ENCODE peak calls at places on chromosomes 13 and 19, in seven cellular contexts. B is brain microvascular endothelial cell, C is breast epithelium, H is tibial artery, M is sigmoid colon, O is body of pancreas, K is heart left ventricle. L is an unnamed sample. For H3K27me3, the result is how much of the 10 kb centered on the place peaks cover.

GRCh38 chr19:14502334-14503092 is 6.6 kb upstream of the GIPC1 start:
- DNase-seq in B (no peak), C (no peak), H (no peak), M (no peak), O (peak), K (no peak), L (no peak)

GRCh38 chr13:102643656-102644055 is 46.9 kb downstream of the TPP2 start:
- DNase-seq in B (peak), C (no peak), H (no peak), M (no peak), O (no peak), K (no peak), L (no peak)

GRCh38 chr13:77143325-77143907 is 116.5 kb upstream of the FBXL3 start:
- DNase-seq in B (peak), C (no peak), H (no peak), M (no peak), O (no peak), K (no peak), L (no peak)

GRCh38 chr13:19890030-19890429 is 26.6 kb upstream of the ZMYM5 start:
- DNase-seq in B (no peak), C (no peak), H (no peak), M (no peak), O (no peak), K (no peak), L (no peak)

GRCh38 chr13:67230774-67231480 is 791 bp upstream of the PCDH9 start:
- DNase-seq in B (peak), C (peak), H (peak), M (peak), O (peak), K (peak), L (peak)

GRCh38 chr19:2661615-2662014 is 40.9 kb downstream of the GNG7 start:
- DNase-seq in B (no peak), C (no peak), H (no peak), M (no peak), O (no peak), K (no peak), L (no peak)

GRCh38 chr13:85698236-85698635 is 101.0 kb downstream of the SLITRK6 start:
- DNase-seq in B (no peak), C (no peak), H (no peak), M (no peak), O (no peak), K (no peak), L (no peak)

GRCh38 chr19:4867534-4868285 is at the start of gene PLIN3:
- DNase-seq in B (peak), C (peak), H (peak), M (peak), O (peak), K (peak), L (peak)

GRCh38 chr19:19105365-19106060 is 32.8 kb downstream of the TMEM161A start:
- DNase-seq in B (peak), C (no peak), H (no peak), M (peak), O (peak), K (peak), L (no peak)

GRCh38 chr13:96082640-96083039 is 7.3 kb upstream of the HS6ST3 start:
- DNase-seq in B (no peak), C (no peak), H (no peak), M (no peak), O (no peak), K (no peak), L (no peak)

GRCh38 chr19:17155251-17155650 is 59.9 kb upstream of the USE1 start:
- DNase-seq in B (no peak), C (no peak), H (no peak), M (no peak), O (no peak), K (no peak), L (no peak)

GRCh38 chr13:20616059-20616797 is 49.3 kb downstream of the IFT88 start:
- DNase-seq in B (peak), C (no peak), H (no peak), M (no peak), O (no peak), K (no peak), L (no peak)

GRCh38 chr13:49220856-49221614 is 897 bp downstream of the MLNR start:
- DNase-seq in B (no peak), C (no peak), H (no peak), M (no peak), O (no peak), K (no peak), L (no peak)
- H3K27me3 ChIP-seq in B (half or more), C (under half), H (under half), M (under half), O (under half), K (under half), L (half or more)

DNA sequence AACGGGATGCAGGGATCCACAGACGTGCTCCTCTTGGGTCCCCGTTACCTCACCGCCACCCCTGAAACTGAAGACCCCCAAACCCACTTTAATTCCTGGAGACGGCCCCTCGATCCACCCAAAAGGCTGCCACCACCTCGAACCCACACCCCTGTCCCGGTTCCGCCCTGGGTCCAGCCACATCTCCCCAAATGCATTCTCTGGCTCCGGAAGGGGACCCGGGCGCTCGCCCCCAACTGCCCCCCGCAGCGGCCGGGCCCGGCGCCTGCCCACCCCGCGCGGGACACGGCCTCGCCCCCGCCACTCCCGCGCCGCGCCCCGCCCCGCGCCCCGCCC is 217 bp upstream of the FSTL3 start:
- DNase-seq in B (no peak), C (no peak), H (no peak), M (no peak), O (no peak), K (no peak), L (no peak)
- H3K4me3 ChIP-seq in B (peak), C (peak), H (peak), M (peak), O (no peak), K (peak), L (no peak)

DNA sequence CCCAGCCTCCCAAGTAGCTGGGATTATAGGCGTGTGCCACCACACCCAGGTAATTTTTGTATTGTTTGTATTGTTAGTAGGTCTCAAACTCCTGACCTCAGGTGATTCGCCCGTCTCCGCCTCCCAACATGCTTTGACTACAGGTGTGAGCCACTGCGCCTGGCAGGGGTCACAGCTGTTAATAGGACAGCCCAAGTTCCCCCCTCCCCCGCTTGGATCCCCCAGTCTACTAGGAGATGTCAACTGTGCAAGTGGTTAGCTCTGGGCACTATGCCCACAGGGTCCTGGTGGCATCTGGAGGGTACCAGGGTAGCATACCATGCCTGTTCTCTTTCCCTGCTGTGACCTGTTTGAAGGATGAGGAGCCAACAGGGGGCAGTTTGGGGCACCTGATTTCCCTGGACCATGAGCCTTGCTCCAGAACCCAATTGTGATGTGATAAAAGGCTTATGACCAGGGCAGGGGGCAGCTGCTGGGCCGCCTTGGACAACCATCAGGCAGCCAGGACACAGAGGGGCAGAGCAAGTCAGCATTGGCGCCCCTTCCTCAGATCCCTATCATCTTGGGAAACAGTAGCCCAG is at the start of gene TSPAN16:
- DNase-seq in B (no peak), C (no peak), H (peak), M (no peak), O (no peak), K (no peak), L (no peak)
- TF ChIP-seq CTCF in B (peak), C (no peak), H (no peak), M (no peak), O (no peak), K (no peak), L (no peak)

GRCh38 chr19:55433292-55433691 is 9.8 kb downstream of the SHISA7 start:
- DNase-seq in B (no peak), C (no peak), H (no peak), M (no peak), O (no peak), K (no peak), L (no peak)
- H3K27me3 ChIP-seq in B (under half), C (under half), H (under half), M (half or more), O (under half), K (under half), L (under half)

GRCh38 chr19:49423278-49423984 is at the start of gene PTH2:
- DNase-seq in B (no peak), C (no peak), H (no peak), M (no peak), O (no peak), K (no peak), L (no peak)
- H3K4me3 ChIP-seq in B (no peak), C (no peak), H (peak), M (peak), O (no peak), K (peak), L (no peak)

DNA sequence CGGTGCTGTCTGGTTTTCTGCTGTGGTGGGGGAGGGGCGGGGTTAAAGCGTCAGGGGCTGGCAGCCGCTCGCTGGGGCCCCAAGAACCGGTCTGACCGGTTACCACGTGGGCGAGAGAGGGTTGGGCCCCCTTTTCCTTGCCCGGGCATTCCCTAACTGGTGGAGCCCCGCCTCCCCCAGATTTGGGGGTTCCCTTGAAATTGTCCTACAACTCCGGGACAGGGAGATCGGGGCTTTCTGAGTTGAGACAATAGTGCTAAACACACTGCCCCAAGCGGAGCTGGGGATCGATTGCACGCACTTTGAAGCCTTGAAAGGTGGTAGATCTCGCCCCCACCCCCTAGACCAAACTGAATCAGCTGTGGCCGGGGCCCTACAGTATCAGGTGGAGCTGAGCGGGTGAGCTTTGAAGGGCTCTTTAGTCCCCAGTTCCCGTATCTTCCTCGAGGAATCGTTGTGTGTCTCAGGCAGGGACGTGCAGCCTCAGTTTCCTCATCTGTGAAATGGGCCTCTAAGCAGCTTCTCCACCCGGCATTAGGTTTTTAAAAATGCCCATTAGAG is 4.8 kb downstream of the IER2 start:
- DNase-seq in B (peak), C (peak), H (peak), M (peak), O (peak), K (no peak), L (peak)
- TF ChIP-seq CTCF in B (peak), C (no peak), H (no peak), M (no peak), O (no peak), K (no peak), L (no peak)

GRCh38 chr19:35528218-35529038 is at the start of gene SBSN:
- DNase-seq in B (peak), C (no peak), H (no peak), M (no peak), O (no peak), K (no peak), L (no peak)
- H3K27me3 ChIP-seq in B (under half), C (under half), H (under half), M (under half), O (under half), K (under half), L (half or more)

GRCh38 chr13:98370806-98371553 is 193.9 kb upstream of the RNF113B start:
- DNase-seq in B (peak), C (no peak), H (peak), M (peak), O (peak), K (peak), L (no peak)
- H3K4me3 ChIP-seq in B (no peak), C (no peak), H (no peak), M (no peak), O (no peak), K (no peak), L (no peak)

DNA sequence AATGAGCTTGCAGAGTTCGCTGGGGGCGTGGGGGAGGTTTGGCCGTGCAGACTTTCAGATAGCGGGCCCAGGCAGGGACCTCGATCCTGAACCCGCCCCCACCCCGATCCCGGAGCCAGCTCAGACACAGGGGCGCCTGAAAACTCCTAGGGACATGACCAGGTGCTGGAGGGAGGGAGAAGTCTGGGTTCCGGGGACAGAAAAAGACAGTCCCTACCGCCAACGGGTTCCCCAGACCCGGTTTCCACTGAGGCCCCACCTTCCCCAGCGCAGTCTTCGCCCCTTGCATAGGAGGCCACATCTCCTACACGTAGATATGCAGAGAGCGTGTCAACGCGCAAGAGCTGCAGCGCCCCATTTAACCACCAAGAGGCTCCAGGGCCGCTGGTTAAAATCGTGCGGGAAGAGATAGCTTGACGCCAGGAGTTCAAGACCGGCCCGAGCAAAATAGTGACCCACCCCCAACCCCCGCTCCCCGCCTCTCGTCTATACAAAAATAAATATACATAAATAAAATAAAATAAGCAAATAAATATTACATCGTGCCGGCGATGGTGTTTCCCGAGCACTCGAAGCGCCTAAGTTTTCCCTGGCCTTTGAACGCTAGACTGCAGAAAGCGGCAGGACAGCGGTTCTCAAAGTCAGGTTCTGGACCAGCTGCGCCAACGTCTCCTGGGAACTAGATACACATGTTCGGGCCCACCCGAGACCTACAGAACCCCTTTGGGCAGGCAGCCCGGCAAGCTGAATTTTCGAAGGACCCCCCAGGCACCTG is 8.3 kb downstream of the CCDC8 start:
- DNase-seq in B (peak), C (no peak), H (no peak), M (no peak), O (peak), K (no peak), L (peak)
- TF ChIP-seq CTCF in B (peak), C (no peak), H (no peak), M (no peak), O (peak), K (no peak), L (no peak)

GRCh38 chr13:112118451-112119064 is 51.6 kb downstream of the SOX1 start:
- DNase-seq in B (no peak), C (no peak), H (no peak), M (peak), O (no peak), K (no peak), L (peak)

GRCh38 chr13:112117955-112118302 is 51.0 kb downstream of the SOX1 start:
- DNase-seq in B (no peak), C (no peak), H (no peak), M (peak), O (no peak), K (no peak), L (peak)

GRCh38 chr13:112116187-112116950 is 49.4 kb downstream of the SOX1 start:
- DNase-seq in B (no peak), C (no peak), H (no peak), M (no peak), O (no peak), K (no peak), L (peak)

GRCh38 chr13:112115403-112116091 is 48.6 kb downstream of the SOX1 start:
- DNase-seq in B (no peak), C (no peak), H (no peak), M (no peak), O (no peak), K (no peak), L (peak)

DNA sequence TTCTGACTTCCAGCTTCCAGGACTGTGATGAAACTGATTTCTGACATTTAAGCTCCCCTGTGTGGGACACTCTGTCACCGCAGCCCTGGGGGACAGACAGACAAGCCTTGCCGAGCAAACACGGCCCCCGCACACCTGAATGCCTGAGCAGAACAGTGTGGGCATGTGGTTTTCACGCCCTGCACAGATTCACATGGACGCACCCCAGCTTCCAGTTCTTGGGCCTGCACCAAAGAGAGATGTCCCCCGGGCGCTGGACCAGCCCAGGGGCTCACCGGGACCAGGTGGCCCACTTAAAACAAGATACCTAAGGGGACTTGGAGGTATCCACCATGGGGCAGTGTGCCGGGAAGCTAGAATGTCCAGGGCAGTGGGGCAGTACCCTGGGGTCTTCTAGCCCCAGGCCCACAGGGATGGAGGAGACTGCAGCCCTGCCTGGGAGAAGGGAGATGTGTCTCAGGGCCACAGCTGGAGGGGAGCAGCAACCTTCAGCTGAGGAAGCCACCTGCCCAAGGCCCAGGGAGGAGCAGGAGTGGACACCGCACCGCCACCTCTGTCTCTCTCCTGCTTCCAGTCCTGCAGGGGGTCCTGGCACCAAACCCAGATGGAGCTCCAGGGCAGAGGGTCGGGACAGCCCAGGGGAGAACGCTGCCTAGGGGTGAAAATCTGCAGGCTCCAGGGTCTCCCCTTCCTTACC is 50.5 kb downstream of the SOX1 start:
- DNase-seq in B (no peak), C (no peak), H (no peak), M (peak), O (no peak), K (no peak), L (peak)
- H3K27me3 ChIP-seq in B (under half), C (under half), H (under half), M (under half), O (under half), K (under half), L (half or more)

L was measured in spleen.